ENCODE peak calls at places on chromosomes 2 and 18, in eight cellular contexts. H is keratinocyte; J is body of pancreas; B is K562; Y is fibroblast of lung; L is GM23248; I is CD8-positive, alpha-beta memory T cell; R is brain microvascular endothelial cell. W is an unnamed sample. For H3K36me3, the result is how much of the 10 kb centered on the place peaks cover.

GRCh38 chr2:111900859-111901258 is 2.5 kb downstream of the MERTK start:
- DNase-seq in H (no peak), J (peak), B (no peak), Y (peak), L (peak), I (no peak), R (peak), W (no peak)

GRCh38 chr18:13539050-13539449 is 187.3 kb downstream of the FAM210A start:
- DNase-seq in H (no peak), J (no peak), B (no peak), Y (no peak), L (no peak), I (peak), R (no peak), W (no peak)

GRCh38 chr2:55175254-55176093 is 56.6 kb downstream of the CLHC1 start:
- DNase-seq in H (peak), J (no peak), B (peak), Y (peak), L (peak), I (peak), R (no peak), W (peak)

GRCh38 chr2:202060218-202060617 is 12.8 kb upstream of the KIAA2012 start:
- DNase-seq in H (no peak), J (no peak), B (peak), Y (no peak), L (no peak), I (no peak), R (no peak), W (no peak)

GRCh38 chr2:179842498-179843153 is 18.8 kb downstream of the ZNF385B start:
- DNase-seq in H (no peak), J (no peak), B (peak), Y (peak), L (peak), I (no peak), R (peak), W (no peak)

GRCh38 chr2:159131882-159132281 is 154.6 kb downstream of the WDSUB1 start:
- DNase-seq in H (no peak), J (no peak), B (no peak), Y (peak), L (peak), I (no peak), R (peak), W (no peak)

GRCh38 chr2:231245253-231246094 is 47.0 kb downstream of the ARMC9 start:
- DNase-seq in H (no peak), J (peak), B (no peak), Y (peak), L (no peak), I (no peak), R (no peak), W (peak)

GRCh38 chr2:69997296-69998184 is 36.1 kb upstream of the ASPRV1 start:
- DNase-seq in H (peak), J (no peak), B (peak), Y (no peak), L (peak), I (no peak), R (peak), W (peak)

GRCh38 chr18:22230403-22231042 is 61.1 kb downstream of the GATA6 start:
- DNase-seq in H (no peak), J (no peak), B (no peak), Y (peak), L (peak), I (no peak), R (peak), W (no peak)

GRCh38 chr18:9787716-9788115 is 79.6 kb downstream of the RAB31 start:
- DNase-seq in H (no peak), J (no peak), B (no peak), Y (peak), L (peak), I (no peak), R (peak), W (no peak)

GRCh38 chr18:63266888-63267790 is 52.4 kb downstream of the BCL2 start:
- DNase-seq in H (no peak), J (no peak), B (no peak), Y (no peak), L (no peak), I (no peak), R (no peak), W (no peak)

GRCh38 chr18:50879302-50880107 is 587 bp downstream of the ME2 start:
- DNase-seq in H (no peak), J (peak), B (peak), Y (peak), L (peak), I (peak), R (peak), W (peak)

GRCh38 chr18:56034954-56035353 is 447.0 kb upstream of the TCF4 start:
- DNase-seq in H (no peak), J (no peak), B (no peak), Y (no peak), L (no peak), I (no peak), R (no peak), W (no peak)

GRCh38 chr2:155431004-155431507 is 732.6 kb downstream of the KCNJ3 start:
- DNase-seq in H (no peak), J (no peak), B (no peak), Y (no peak), L (no peak), I (no peak), R (no peak), W (no peak)

GRCh38 chr2:140836826-140837225 is 1294.0 kb downstream of the LRP1B start:
- DNase-seq in H (no peak), J (no peak), B (no peak), Y (peak), L (no peak), I (no peak), R (no peak), W (no peak)

GRCh38 chr2:6917071-6917760 is at the start of gene RNF144A:
- DNase-seq in H (no peak), J (peak), B (peak), Y (peak), L (peak), I (peak), R (no peak), W (peak)

GRCh38 chr2:29117636-29118303 is 2.6 kb downstream of the CLIP4 start:
- DNase-seq in H (no peak), J (no peak), B (no peak), Y (peak), L (peak), I (no peak), R (no peak), W (no peak)

GRCh38 chr2:98768765-98769476 is 38.0 kb upstream of the MGAT4A start:
- DNase-seq in H (no peak), J (peak), B (no peak), Y (no peak), L (peak), I (no peak), R (peak), W (peak)

GRCh38 chr2:145206882-145207281 is 687.0 kb upstream of the ZEB2 start:
- DNase-seq in H (no peak), J (no peak), B (no peak), Y (no peak), L (no peak), I (no peak), R (no peak), W (no peak)

GRCh38 chr2:214006601-214007000 is 404.3 kb upstream of the VWC2L start:
- DNase-seq in H (peak), J (no peak), B (no peak), Y (no peak), L (peak), I (no peak), R (no peak), W (no peak)

GRCh38 chr2:36246320-36246990 is 109.1 kb upstream of the CRIM1 start:
- DNase-seq in H (no peak), J (no peak), B (no peak), Y (no peak), L (no peak), I (peak), R (no peak), W (no peak)

GRCh38 chr2:191051825-191052778 is 38.1 kb upstream of the STAT1 start:
- DNase-seq in H (no peak), J (no peak), B (peak), Y (peak), L (peak), I (peak), R (peak), W (no peak)

GRCh38 chr18:79560042-79560860 is 119.4 kb upstream of the CTDP1 start:
- DNase-seq in H (no peak), J (no peak), B (no peak), Y (no peak), L (no peak), I (no peak), R (no peak), W (no peak)

GRCh38 chr2:42795871-42796301 is 3.5 kb upstream of the HAAO start:
- DNase-seq in H (peak), J (no peak), B (no peak), Y (peak), L (no peak), I (no peak), R (no peak), W (no peak)

GRCh38 chr2:161128885-161129284 is 31.3 kb upstream of the TANK start:
- DNase-seq in H (no peak), J (no peak), B (no peak), Y (no peak), L (no peak), I (no peak), R (no peak), W (no peak)

GRCh38 chr2:111160758-111161157 is 40.0 kb downstream of the BCL2L11 start:
- DNase-seq in H (no peak), J (no peak), B (no peak), Y (peak), L (peak), I (no peak), R (peak), W (no peak)

GRCh38 chr2:217597140-217597539 is 405.7 kb downstream of the TNS1 start:
- DNase-seq in H (no peak), J (no peak), B (no peak), Y (no peak), L (no peak), I (no peak), R (no peak), W (no peak)

GRCh38 chr2:28606986-28607441 is 111.2 kb downstream of the PLB1 start:
- DNase-seq in H (no peak), J (no peak), B (peak), Y (peak), L (no peak), I (no peak), R (no peak), W (no peak)

GRCh38 chr2:215614296-215614695 is 178.4 kb upstream of the FN1 start:
- DNase-seq in H (no peak), J (no peak), B (no peak), Y (no peak), L (no peak), I (no peak), R (no peak), W (peak)

GRCh38 chr2:121446647-121447241 is 83.9 kb upstream of the RNU4ATAC start:
- DNase-seq in H (no peak), J (no peak), B (no peak), Y (no peak), L (no peak), I (no peak), R (no peak), W (no peak)
- H3K36me3 ChIP-seq in H (under half), J (under half), B (half or more), Y (under half), L (half or more), I (half or more), R (under half), W (under half)

DNA sequence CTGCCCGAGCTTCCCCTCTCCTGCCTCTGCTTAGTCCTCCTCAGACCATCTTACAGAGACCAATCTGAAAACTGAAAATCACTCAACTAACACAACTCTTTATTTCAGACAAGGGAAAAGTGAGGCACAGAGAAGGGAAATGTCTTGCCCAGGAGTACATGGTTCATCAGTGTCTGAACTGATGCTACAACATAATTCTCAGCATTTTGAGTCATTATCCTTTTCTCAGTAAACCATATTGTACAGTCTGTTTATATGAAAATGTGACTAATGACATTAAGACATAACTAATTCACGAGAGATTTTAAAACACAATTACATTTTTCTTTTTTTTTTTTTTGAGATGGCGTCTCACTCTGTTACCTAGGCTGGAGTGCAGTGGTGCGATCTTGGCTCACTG is 62.7 kb downstream of the ITSN2 start:
- DNase-seq in H (no peak), J (no peak), B (no peak), Y (no peak), L (no peak), I (no peak), R (no peak), W (no peak)
- H3K36me3 ChIP-seq in H (under half), J (under half), B (under half), Y (under half), L (under half), I (half or more), R (under half), W (under half)

GRCh38 chr2:96353032-96353561 is 17.5 kb downstream of the NCAPH start:
- DNase-seq in H (no peak), J (peak), B (peak), Y (no peak), L (peak), I (no peak), R (peak), W (no peak)
- H3K36me3 ChIP-seq in H (under half), J (under half), B (half or more), Y (under half), L (under half), I (under half), R (under half), W (under half)

DNA sequence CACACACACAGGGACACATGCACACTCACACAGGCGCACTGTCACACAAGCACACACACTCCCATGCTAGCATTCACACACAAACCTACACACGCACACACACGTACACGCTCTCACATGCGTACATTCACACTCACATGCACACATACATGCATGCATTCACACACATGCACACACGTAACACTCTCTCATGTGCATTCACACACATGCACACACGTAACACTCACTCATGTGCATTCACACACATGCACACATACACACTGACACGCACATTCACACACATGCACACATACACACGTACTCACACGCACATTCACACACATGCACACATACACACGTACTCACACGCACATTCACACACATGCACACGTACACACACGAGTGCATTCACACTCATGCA is 16.3 kb downstream of the ADI1 start:
- DNase-seq in H (no peak), J (no peak), B (no peak), Y (no peak), L (no peak), I (no peak), R (no peak), W (no peak)
- H3K36me3 ChIP-seq in H (under half), J (under half), B (half or more), Y (under half), L (under half), I (under half), R (under half), W (under half)

DNA sequence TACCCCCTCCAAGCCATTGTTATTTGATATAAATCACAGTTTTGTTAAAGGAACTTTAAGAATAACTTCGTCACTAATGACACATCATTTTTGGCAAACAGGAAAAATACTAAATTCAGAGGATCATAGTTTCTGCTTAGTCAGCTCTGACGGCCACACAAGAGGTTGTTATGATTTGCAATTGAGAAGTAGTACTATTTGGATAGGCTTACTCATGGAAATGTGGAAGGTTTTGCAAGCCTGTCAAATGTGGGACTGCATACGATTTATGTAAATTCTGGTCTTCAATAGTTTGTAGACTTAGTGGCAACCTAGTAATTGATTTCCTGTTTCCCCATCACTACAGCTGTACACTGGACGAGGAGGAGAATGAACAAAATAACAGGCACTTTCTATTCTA is 108.1 kb downstream of the ARHGEF33 start:
- DNase-seq in H (no peak), J (no peak), B (no peak), Y (peak), L (peak), I (no peak), R (peak), W (no peak)
- H3K36me3 ChIP-seq in H (under half), J (under half), B (half or more), Y (under half), L (half or more), I (under half), R (under half), W (under half)

GRCh38 chr2:207155516-207155915 is 10.2 kb downstream of the KLF7 start:
- DNase-seq in H (no peak), J (no peak), B (no peak), Y (peak), L (no peak), I (no peak), R (no peak), W (no peak)

GRCh38 chr2:207156451-207157161 is 9.1 kb downstream of the KLF7 start:
- DNase-seq in H (no peak), J (no peak), B (no peak), Y (peak), L (no peak), I (no peak), R (no peak), W (no peak)

GRCh38 chr2:207157727-207158126 is 8.0 kb downstream of the KLF7 start:
- DNase-seq in H (no peak), J (no peak), B (no peak), Y (no peak), L (no peak), I (no peak), R (no peak), W (no peak)

GRCh38 chr2:207156045-207156444 is 9.7 kb downstream of the KLF7 start:
- DNase-seq in H (no peak), J (no peak), B (no peak), Y (peak), L (no peak), I (no peak), R (no peak), W (no peak)

DNA sequence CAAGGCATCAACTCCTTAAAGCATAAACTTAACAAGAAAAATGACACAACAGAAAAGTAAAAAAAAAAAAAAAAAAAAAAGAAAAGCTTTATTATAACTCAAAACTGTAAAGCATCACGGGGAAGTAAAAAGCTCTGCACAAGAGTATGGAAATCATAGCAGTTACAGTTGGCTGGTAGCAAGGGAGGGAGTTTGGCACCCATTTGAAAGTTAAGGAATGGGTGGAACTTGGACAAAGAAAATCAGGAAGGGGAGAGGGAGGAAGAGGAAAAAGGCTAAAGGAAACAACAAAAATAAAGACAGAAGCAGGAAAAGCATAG is 8.6 kb downstream of the KLF7 start:
- DNase-seq in H (no peak), J (no peak), B (no peak), Y (peak), L (no peak), I (no peak), R (no peak), W (no peak)
- H3K36me3 ChIP-seq in H (under half), J (under half), B (under half), Y (under half), L (under half), I (under half), R (under half), W (under half)

DNA sequence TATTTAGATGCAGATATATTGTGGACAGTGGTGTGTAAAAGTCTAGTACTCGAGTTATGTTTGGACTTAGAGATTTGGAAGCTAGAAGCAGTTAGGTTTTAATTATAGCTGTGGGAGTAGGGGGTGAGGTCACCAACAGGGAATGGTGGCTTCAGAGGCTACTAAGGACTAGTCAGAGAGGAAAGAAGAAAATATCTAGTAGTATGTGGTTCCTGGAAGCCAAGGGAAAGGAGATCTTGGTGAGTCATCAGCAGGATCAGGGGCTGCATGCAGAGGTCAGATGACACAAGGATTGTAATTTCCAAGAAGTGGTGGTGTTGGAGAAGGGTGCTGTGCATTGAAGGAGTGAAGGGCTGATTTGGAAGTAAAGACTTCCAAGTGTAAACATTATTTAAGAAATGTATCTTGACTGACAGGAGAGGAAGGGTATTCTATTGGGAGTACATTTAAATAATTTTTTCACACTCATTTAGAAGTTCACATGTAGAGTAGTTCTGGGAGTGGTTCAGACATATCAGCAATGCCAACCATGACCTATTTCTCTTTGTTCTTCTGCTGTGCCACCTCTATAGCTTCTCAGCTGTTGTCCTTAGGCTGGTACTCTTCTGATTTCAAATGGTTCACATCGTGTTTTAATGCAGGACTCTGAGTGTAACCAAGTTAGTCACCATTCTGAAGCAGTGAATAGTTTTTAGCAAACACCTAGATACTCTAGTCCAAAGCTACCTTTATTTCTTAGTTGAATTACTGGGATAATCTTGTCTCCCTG is 59.2 kb downstream of the ACSL3 start:
- DNase-seq in H (no peak), J (no peak), B (peak), Y (peak), L (peak), I (no peak), R (peak), W (peak)
- H3K36me3 ChIP-seq in H (under half), J (under half), B (half or more), Y (under half), L (under half), I (under half), R (under half), W (half or more)

GRCh38 chr2:116435648-116436047 is 1378.8 kb upstream of the DDX18 start:
- DNase-seq in H (no peak), J (no peak), B (no peak), Y (no peak), L (no peak), I (no peak), R (no peak), W (no peak)
- H3K36me3 ChIP-seq in H (under half), J (under half), B (under half), Y (under half), L (under half), I (under half), R (under half), W (under half)

DNA sequence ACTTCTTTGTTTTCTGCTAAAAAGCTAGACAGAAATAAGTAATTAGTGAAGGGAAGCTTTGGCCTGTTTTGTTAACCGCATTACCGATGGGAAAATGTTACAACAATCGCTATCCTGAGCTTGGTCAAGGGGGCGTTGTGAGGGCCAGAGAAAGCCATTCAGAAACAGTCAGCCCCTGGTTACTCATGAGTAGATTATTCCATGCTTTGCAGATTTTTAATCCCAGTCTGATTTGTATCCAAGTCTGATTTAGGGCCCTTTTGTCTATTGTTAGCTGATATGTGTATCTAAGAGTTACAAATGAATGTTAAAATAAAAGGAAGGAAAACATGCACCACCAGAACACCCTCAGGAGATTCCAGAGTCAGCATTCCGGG is 99.1 kb downstream of the PRPF40A start:
- DNase-seq in H (no peak), J (no peak), B (no peak), Y (no peak), L (no peak), I (no peak), R (no peak), W (no peak)
- H3K36me3 ChIP-seq in H (under half), J (under half), B (under half), Y (under half), L (under half), I (under half), R (under half), W (under half)

W was measured in PC-9.